ENCODE peak calls at places on chromosomes 11 and 22, in four cellular contexts. One of them, this sample, is unnamed.

GRCh38 chr11:114259124-114259526 is 37.1 kb upstream of the NNMT start:
- DNase-seq in HL-60: no peak
- DNase-seq in K562: no peak
- DNase-seq in GM12878: no peak
- DNase-seq in this sample: no peak

GRCh38 chr22:37337204-37337943 is 55.1 kb downstream of the CYTH4 start:
- DNase-seq in HL-60: no peak
- DNase-seq in K562: no peak
- DNase-seq in GM12878: no peak
- DNase-seq in this sample: no peak

GRCh38 chr22:49789289-49790141 is 38.2 kb downstream of the BRD1 start:
- DNase-seq in HL-60: peak
- DNase-seq in K562: no peak
- DNase-seq in GM12878: no peak
- DNase-seq in this sample: no peak

GRCh38 chr22:42969348-42969975 is 45.5 kb downstream of the PACSIN2 start:
- DNase-seq in HL-60: no peak
- DNase-seq in K562: no peak
- DNase-seq in GM12878: no peak
- DNase-seq in this sample: no peak

GRCh38 chr11:126421243-126421642 is 65.8 kb downstream of the ST3GAL4 start:
- DNase-seq in HL-60: no peak
- DNase-seq in K562: no peak
- DNase-seq in GM12878: no peak
- DNase-seq in this sample: no peak

GRCh38 chr22:49403102-49403501 is 424.6 kb downstream of the BRD1 start:
- DNase-seq in HL-60: no peak
- DNase-seq in K562: no peak
- DNase-seq in GM12878: no peak
- DNase-seq in this sample: no peak

GRCh38 chr11:68002943-68003845 is 703 bp downstream of the UNC93B1 start:
- DNase-seq in HL-60: no peak
- DNase-seq in K562: peak
- DNase-seq in GM12878: no peak
- DNase-seq in this sample: no peak

GRCh38 chr11:78256962-78257361 is 68.2 kb downstream of the USP35 start:
- DNase-seq in HL-60: no peak
- DNase-seq in K562: peak
- DNase-seq in GM12878: no peak
- DNase-seq in this sample: no peak

GRCh38 chr11:94450061-94450460 is 43.6 kb downstream of the MRE11 start:
- DNase-seq in HL-60: no peak
- DNase-seq in K562: no peak
- DNase-seq in GM12878: no peak
- DNase-seq in this sample: no peak

GRCh38 chr11:47412152-47412746 is 3.9 kb downstream of the SLC39A13 start:
- DNase-seq in HL-60: no peak
- DNase-seq in K562: peak
- DNase-seq in GM12878: no peak
- DNase-seq in this sample: no peak

GRCh38 chr11:44863231-44863630 is 87.5 kb downstream of the TP53I11 start:
- DNase-seq in HL-60: no peak
- DNase-seq in K562: no peak
- DNase-seq in GM12878: no peak
- DNase-seq in this sample: no peak

GRCh38 chr22:47196881-47197701 is 434.6 kb downstream of the TBC1D22A start:
- DNase-seq in HL-60: no peak
- DNase-seq in K562: no peak
- DNase-seq in GM12878: no peak
- DNase-seq in this sample: no peak

GRCh38 chr11:111963786-111964385 is 26.7 kb downstream of the DIXDC1 start:
- DNase-seq in HL-60: no peak
- DNase-seq in K562: no peak
- DNase-seq in GM12878: no peak
- DNase-seq in this sample: no peak

GRCh38 chr11:4926607-4927006 is 2.5 kb upstream of the OR51G1 start:
- DNase-seq in HL-60: no peak
- DNase-seq in K562: no peak
- DNase-seq in GM12878: no peak
- DNase-seq in this sample: no peak

GRCh38 chr22:42745118-42745517 is 24.4 kb upstream of the A4GALT start:
- DNase-seq in HL-60: no peak
- DNase-seq in K562: no peak
- DNase-seq in GM12878: no peak
- DNase-seq in this sample: no peak

DNA sequence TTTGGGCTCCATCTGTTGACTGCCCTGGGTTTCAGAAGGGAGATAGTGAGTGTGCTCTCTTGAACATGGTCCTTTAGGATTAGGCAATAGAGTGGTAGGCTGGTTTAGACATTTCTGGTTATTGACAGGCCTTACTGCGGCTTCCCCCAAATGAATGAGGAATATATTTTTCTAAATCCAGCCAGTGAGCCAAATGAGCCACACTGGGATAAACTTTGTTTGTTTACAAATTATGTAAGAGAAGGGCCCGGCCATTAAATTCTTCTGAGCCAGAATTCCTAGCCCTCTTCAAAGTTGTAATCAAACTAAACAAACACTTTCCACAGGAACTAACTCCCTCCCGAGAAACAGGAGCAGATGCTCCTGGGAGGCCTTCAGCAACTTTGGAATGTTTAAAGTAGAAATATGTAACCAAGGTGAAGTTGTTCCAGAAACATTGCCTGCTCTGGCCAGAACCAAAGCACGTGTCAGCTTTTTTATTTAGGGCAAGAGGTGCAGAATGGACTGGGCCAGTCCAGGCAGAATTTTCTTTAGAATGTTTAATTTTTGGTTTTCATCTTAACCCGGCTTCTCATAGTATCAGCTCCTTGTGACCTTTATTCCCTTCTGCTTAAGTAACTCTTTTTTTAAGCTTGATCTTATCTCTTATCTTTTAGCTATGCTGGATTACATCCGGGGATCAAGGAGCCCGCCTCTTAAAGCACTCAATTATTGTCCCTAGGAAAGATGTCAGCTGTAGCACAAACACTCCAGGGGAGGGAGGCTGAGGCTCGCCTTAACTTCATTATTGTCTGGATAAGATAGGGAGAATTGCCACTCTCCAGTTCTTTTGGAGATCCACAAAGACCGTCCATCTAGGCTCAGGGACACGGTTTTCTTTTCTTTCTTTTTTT is 28.7 kb downstream of the ZNRF3 start:
- DNase-seq in HL-60: no peak
- DNase-seq in K562: peak
- DNase-seq in GM12878: no peak
- DNase-seq in this sample: no peak
- TF ChIP-seq SPI1 in HL-60: no peak
- TF ChIP-seq SPI1 in K562: no peak
- TF ChIP-seq SPI1 in GM12878: no peak
- TF ChIP-seq SPI1 in this sample: no peak

GRCh38 chr11:2725367-2726300 is 25.8 kb upstream of the KCNQ1OT1 start:
- DNase-seq in HL-60: no peak
- DNase-seq in K562: peak
- DNase-seq in GM12878: no peak
- DNase-seq in this sample: no peak
- TF ChIP-seq POLR2AphosphoS5 in HL-60: no peak
- TF ChIP-seq POLR2AphosphoS5 in K562: no peak
- TF ChIP-seq POLR2AphosphoS5 in GM12878: no peak
- TF ChIP-seq POLR2AphosphoS5 in this sample: no peak

DNA sequence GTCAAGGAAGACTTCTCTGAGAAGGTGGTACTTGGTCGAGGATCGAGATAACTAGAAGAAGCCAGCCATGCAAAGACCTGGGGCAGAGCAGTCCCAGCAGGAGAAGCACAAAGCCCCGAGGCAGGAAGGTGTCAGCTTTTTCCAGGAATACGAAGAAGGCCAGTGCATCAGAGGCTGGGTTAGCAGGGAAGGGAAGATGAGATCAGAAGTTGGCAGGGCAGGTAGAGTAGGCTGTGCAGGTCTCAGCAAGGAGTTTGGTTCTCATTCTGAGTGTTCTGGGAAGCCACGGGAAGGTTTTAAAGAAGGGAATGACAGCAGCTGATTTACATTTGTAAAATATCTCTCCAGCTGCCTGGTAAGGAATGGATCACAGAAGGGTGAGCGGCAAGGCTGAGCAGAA is 111.3 kb downstream of the TENM4 start:
- DNase-seq in HL-60: no peak
- DNase-seq in K562: no peak
- DNase-seq in GM12878: no peak
- DNase-seq in this sample: no peak
- TF ChIP-seq SPI1 in HL-60: no peak
- TF ChIP-seq SPI1 in K562: no peak
- TF ChIP-seq SPI1 in GM12878: no peak
- TF ChIP-seq SPI1 in this sample: no peak

DNA sequence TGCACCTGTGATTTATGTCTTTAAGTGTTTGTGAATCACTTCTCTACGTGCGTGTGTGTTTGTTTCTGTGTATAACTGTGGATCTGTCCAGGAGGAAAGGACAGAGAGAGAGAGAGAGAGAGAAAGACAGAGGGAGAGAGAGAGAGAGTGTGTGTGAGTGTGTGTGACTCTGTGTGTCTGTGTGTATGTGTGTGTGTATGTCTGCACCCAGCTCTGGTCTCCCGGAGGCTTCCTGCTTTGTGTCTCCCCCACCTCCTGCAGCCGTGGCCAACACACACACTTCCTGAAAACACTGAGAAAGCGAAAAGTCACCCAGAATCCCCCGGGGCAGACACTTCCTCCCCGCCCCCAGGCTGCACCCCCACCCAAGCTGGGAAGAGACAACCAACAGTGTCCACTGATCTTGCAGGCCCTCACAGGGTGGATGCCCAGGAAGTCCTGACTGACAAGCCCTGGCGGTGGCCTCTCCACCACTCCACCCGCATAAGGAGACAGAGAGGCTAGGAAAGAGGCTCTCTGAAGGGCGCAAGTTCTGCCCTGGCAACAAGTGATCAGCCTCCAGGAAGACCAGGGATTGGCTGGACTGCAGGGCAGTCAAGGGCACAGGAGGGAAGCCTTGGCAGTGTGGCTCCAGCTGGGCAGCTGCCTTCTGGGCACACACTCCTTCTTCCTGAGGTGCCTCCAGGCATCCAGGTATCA is 30.0 kb downstream of the ARAP1 start:
- DNase-seq in HL-60: peak
- DNase-seq in K562: peak
- DNase-seq in GM12878: no peak
- DNase-seq in this sample: peak
- TF ChIP-seq POLR2AphosphoS5 in HL-60: no peak
- TF ChIP-seq POLR2AphosphoS5 in K562: peak
- TF ChIP-seq POLR2AphosphoS5 in GM12878: peak
- TF ChIP-seq POLR2AphosphoS5 in this sample: peak

DNA sequence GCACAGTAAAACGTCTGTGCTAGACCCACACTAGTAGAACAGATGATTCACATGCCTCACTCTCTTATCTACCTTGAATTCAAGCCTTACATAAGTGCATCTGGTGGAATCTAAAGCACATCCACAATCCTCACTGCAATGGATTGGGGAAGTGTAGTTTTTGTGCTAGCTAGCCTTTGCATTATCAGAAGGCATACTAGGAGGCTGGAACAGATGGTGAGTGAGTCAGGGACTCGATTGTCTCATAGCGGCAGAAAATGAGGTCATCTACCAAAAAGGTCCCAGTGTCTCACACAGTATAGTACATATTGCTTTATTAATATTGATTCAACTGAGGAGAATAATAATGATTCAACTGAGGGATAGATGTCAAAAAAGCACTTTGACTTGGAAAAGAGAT is 9.3 kb downstream of the MSANTD4 start:
- DNase-seq in HL-60: no peak
- DNase-seq in K562: no peak
- DNase-seq in GM12878: no peak
- DNase-seq in this sample: no peak
- TF ChIP-seq SPI1 in HL-60: no peak
- TF ChIP-seq SPI1 in K562: no peak
- TF ChIP-seq SPI1 in GM12878: no peak
- TF ChIP-seq SPI1 in this sample: no peak

GRCh38 chr11:17793642-17794170 is 59.1 kb downstream of the KCNC1 start:
- DNase-seq in HL-60: no peak
- DNase-seq in K562: no peak
- DNase-seq in GM12878: no peak
- DNase-seq in this sample: no peak

GRCh38 chr11:17791144-17791543 is 56.6 kb downstream of the KCNC1 start:
- DNase-seq in HL-60: no peak
- DNase-seq in K562: no peak
- DNase-seq in GM12878: no peak
- DNase-seq in this sample: no peak

GRCh38 chr11:17788084-17788483 is 53.5 kb downstream of the KCNC1 start:
- DNase-seq in HL-60: no peak
- DNase-seq in K562: no peak
- DNase-seq in GM12878: no peak
- DNase-seq in this sample: no peak

GRCh38 chr11:17792161-17792560 is 57.6 kb downstream of the KCNC1 start:
- DNase-seq in HL-60: no peak
- DNase-seq in K562: no peak
- DNase-seq in GM12878: no peak
- DNase-seq in this sample: no peak

DNA sequence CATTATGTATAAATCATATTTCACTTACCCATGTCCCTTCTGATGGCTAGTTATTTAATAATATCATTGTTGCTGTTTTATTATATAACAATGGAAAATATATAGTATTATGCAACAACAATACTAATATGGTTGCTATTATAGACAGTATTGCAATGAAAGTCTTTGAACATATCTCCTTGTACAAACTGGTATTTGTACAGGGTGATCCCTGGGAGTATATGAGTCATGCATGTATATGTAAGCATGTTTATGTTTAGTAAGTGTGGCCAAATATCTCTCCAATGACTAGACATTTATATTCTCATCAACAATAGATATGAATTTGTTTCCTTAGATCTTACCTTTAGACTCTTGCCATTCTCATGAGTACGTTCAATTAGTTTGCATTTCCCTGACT is 55.9 kb downstream of the KCNC1 start:
- DNase-seq in HL-60: no peak
- DNase-seq in K562: no peak
- DNase-seq in GM12878: no peak
- DNase-seq in this sample: no peak
- TF ChIP-seq POLR2AphosphoS5 in HL-60: no peak
- TF ChIP-seq POLR2AphosphoS5 in K562: no peak
- TF ChIP-seq POLR2AphosphoS5 in GM12878: no peak
- TF ChIP-seq POLR2AphosphoS5 in this sample: no peak

GRCh38 chr11:10405858-10406592 is 49.0 kb upstream of the AMPD3 start:
- DNase-seq in HL-60: peak
- DNase-seq in K562: peak
- DNase-seq in GM12878: peak
- DNase-seq in this sample: peak

GRCh38 chr11:10409207-10409661 is 45.8 kb upstream of the AMPD3 start:
- DNase-seq in HL-60: no peak
- DNase-seq in K562: no peak
- DNase-seq in GM12878: no peak
- DNase-seq in this sample: no peak

GRCh38 chr11:10410106-10410843 is 44.8 kb upstream of the AMPD3 start:
- DNase-seq in HL-60: no peak
- DNase-seq in K562: no peak
- DNase-seq in GM12878: no peak
- DNase-seq in this sample: no peak

GRCh38 chr11:10407749-10408472 is 47.2 kb upstream of the AMPD3 start:
- DNase-seq in HL-60: no peak
- DNase-seq in K562: no peak
- DNase-seq in GM12878: no peak
- DNase-seq in this sample: no peak

GRCh38 chr11:10407055-10407454 is 48.0 kb upstream of the AMPD3 start:
- DNase-seq in HL-60: peak
- DNase-seq in K562: no peak
- DNase-seq in GM12878: no peak
- DNase-seq in this sample: no peak
- TF ChIP-seq SPI1 in HL-60: no peak
- TF ChIP-seq SPI1 in K562: peak
- TF ChIP-seq SPI1 in GM12878: no peak
- TF ChIP-seq SPI1 in this sample: no peak

This sample was measured in GM12891.